ENCODE peak calls at places on chromosomes 13 and 19, in four cellular contexts. H is fibroblast of lung, U is upper lobe of right lung, E is NAMALWA. X is an unnamed sample.

GRCh38 chr13:24148414-24149305 is 11.9 kb upstream of the SPATA13 start:
- DNase-seq in H (peak), U (no peak), E (no peak), X (no peak)

GRCh38 chr19:3108775-3109174 is 14.6 kb downstream of the GNA11 start:
- DNase-seq in U (no peak), E (peak), H (peak), X (peak)

GRCh38 chr19:45095496-45096413 is 2.8 kb downstream of the PPP1R37 start:
- DNase-seq in E (no peak), H (no peak), U (no peak), X (no peak)

GRCh38 chr13:20118268-20119140 is 42.3 kb downstream of the GJA3 start:
- DNase-seq in U (peak), H (peak), E (no peak), X (no peak)

GRCh38 chr19:11173516-11174155 is 18.1 kb upstream of the SPC24 start:
- DNase-seq in U (no peak), H (no peak), E (no peak), X (no peak)

GRCh38 chr19:51111606-51112005 is 3.4 kb upstream of the CTU1 start:
- DNase-seq in U (no peak), E (peak), H (no peak), X (no peak)

GRCh38 chr19:15550847-15551182 is 42.5 kb downstream of the CYP4F22 start:
- DNase-seq in U (no peak), E (no peak), H (no peak), X (no peak)

GRCh38 chr19:37817180-37817911 is 38.0 kb upstream of the ZNF573 start:
- DNase-seq in U (peak), H (peak), E (no peak), X (peak)

GRCh38 chr19:55651236-55651635 is 3.2 kb downstream of the CCDC106 start:
- DNase-seq in U (no peak), H (no peak), E (no peak), X (no peak)

GRCh38 chr13:110186221-110186838 is 120.6 kb downstream of the COL4A1 start:
- DNase-seq in H (peak), E (no peak), U (peak), X (no peak)

GRCh38 chr13:77507931-77508776 is 27.4 kb upstream of the SCEL start:
- DNase-seq in H (peak), U (no peak), E (no peak), X (no peak)

GRCh38 chr13:50188696-50189095 is 173.5 kb downstream of the KCNRG start:
- DNase-seq in U (no peak), H (no peak), E (no peak), X (no peak)

GRCh38 chr13:43326100-43326499 is 302.7 kb downstream of the DNAJC15 start:
- DNase-seq in H (no peak), U (no peak), E (no peak), X (no peak)

GRCh38 chr19:38734426-38735256 is 9.6 kb downstream of the CAPN12 start:
- DNase-seq in U (peak), H (peak), E (peak), X (peak)

GRCh38 chr13:40492511-40492910 is 173.9 kb downstream of the FOXO1 start:
- DNase-seq in H (no peak), U (no peak), E (no peak), X (no peak)

GRCh38 chr19:45638930-45639729 is at the start of gene EML2:
- DNase-seq in E (peak), U (peak), H (peak), X (peak)

GRCh38 chr13:76903544-76904162 is 17.4 kb upstream of the KCTD12 start:
- DNase-seq in U (no peak), H (peak), E (peak), X (peak)

GRCh38 chr19:13398780-13399726 is 107.2 kb downstream of the CACNA1A start:
- DNase-seq in U (no peak), H (peak), E (no peak), X (no peak)

GRCh38 chr19:11548315-11548700 is 9.7 kb downstream of the CNN1 start:
- DNase-seq in H (no peak), E (no peak), U (no peak), X (no peak)

GRCh38 chr13:112733661-112734379 is 44.0 kb downstream of the ATP11A start:
- DNase-seq in U (peak), E (no peak), H (peak), X (no peak)

GRCh38 chr19:18460313-18460712 is 22.4 kb upstream of the ISYNA1 start:
- DNase-seq in U (no peak), H (peak), E (no peak), X (no peak)

GRCh38 chr19:18832331-18833140 is 777 bp downstream of the UPF1 start:
- DNase-seq in U (no peak), H (no peak), E (peak), X (peak)

GRCh38 chr19:39444598-39445257 is 654 bp upstream of the SUPT5H start:
- DNase-seq in E (no peak), U (no peak), H (peak), X (no peak)

GRCh38 chr13:63693696-63694095 is 2278.0 kb upstream of the PCDH20 start:
- DNase-seq in U (peak), H (no peak), E (no peak), X (no peak)

GRCh38 chr13:113105032-113105993 is at the start of gene F7:
- DNase-seq in H (no peak), U (no peak), E (no peak), X (no peak)

GRCh38 chr13:36310417-36311108 is 12.9 kb upstream of the CCDC169 start:
- DNase-seq in U (no peak), E (no peak), H (peak), X (no peak)

GRCh38 chr13:29548722-29549446 is 46.6 kb downstream of the SLC7A1 start:
- DNase-seq in U (no peak), E (no peak), H (peak), X (no peak)

GRCh38 chr13:37365496-37365895 is 233.1 kb downstream of the POSTN start:
- DNase-seq in U (no peak), E (no peak), H (no peak), X (no peak)

GRCh38 chr13:60143775-60144174 is 20.0 kb downstream of the DIAPH3 start:
- DNase-seq in H (peak), U (no peak), E (no peak), X (no peak)

GRCh38 chr13:47639716-47640447 is 361.2 kb downstream of the SUCLA2 start:
- DNase-seq in E (no peak), U (no peak), H (no peak), X (no peak)

GRCh38 chr19:33679696-33680095 is 57.9 kb downstream of the CHST8 start:
- DNase-seq in U (peak), H (no peak), E (no peak), X (no peak)